ENCODE peak calls at places on chromosomes 2 and 18, in four cellular contexts. M is brain microvascular endothelial cell, W is left ventricle myocardium inferior, D is lower lobe of right lung. Y is an unnamed sample.

GRCh38 chr2:11160256-11160655 is 5.0 kb downstream of the SLC66A3 start:
- DNase-seq in D (no peak), M (no peak), W (no peak), Y (no peak)

GRCh38 chr2:32427672-32428622 is 71.1 kb downstream of the BIRC6 start:
- DNase-seq in W (no peak), D (no peak), M (no peak), Y (no peak)

GRCh38 chr2:235957231-235957630 is 211.0 kb downstream of the GBX2 start:
- DNase-seq in D (no peak), M (no peak), W (no peak), Y (no peak)

GRCh38 chr2:168323456-168324058 is 76.2 kb upstream of the STK39 start:
- DNase-seq in M (peak), W (no peak), D (no peak), Y (no peak)

GRCh38 chr2:228876296-228876695 is 394.8 kb downstream of the PID1 start:
- DNase-seq in M (no peak), W (no peak), D (no peak), Y (no peak)

GRCh38 chr2:206083602-206084467 is 2.1 kb downstream of the INO80D start:
- DNase-seq in D (no peak), M (no peak), W (no peak), Y (peak)

GRCh38 chr2:38552259-38552658 is 50.5 kb downstream of the HNRNPLL start:
- DNase-seq in D (no peak), W (no peak), M (no peak), Y (no peak)

GRCh38 chr2:20213651-20214565 is 11.0 kb downstream of the SDC1 start:
- DNase-seq in W (no peak), D (peak), M (no peak), Y (no peak)

GRCh38 chr2:67516899-67517530 is 119.9 kb downstream of the ETAA1 start:
- DNase-seq in D (no peak), W (no peak), M (peak), Y (peak)

GRCh38 chr18:8797206-8797605 is 91.8 kb downstream of the MTCL1 start:
- DNase-seq in D (no peak), W (no peak), M (no peak), Y (no peak)

GRCh38 chr2:33208400-33208799 is 261.6 kb downstream of the LTBP1 start:
- DNase-seq in M (no peak), D (no peak), W (no peak), Y (no peak)

GRCh38 chr2:172109256-172109655 is 6.6 kb upstream of the DLX2 start:
- DNase-seq in W (no peak), M (no peak), D (no peak), Y (no peak)

GRCh38 chr2:119247844-119248271 is 24.2 kb downstream of the STEAP3 start:
- DNase-seq in W (no peak), M (no peak), D (peak), Y (no peak)

GRCh38 chr2:239369631-239370161 is 31.1 kb downstream of the HDAC4 start:
- DNase-seq in D (peak), M (peak), W (no peak), Y (no peak)

GRCh38 chr2:113268621-113269360 is 9.9 kb downstream of the PAX8 start:
- DNase-seq in D (no peak), M (no peak), W (no peak), Y (no peak)

GRCh38 chr2:219037783-219038549 is 3.4 kb downstream of the CFAP65 start:
- DNase-seq in M (no peak), W (no peak), D (no peak), Y (no peak)

GRCh38 chr2:84938194-84938879 is 32.6 kb upstream of the KCMF1 start:
- DNase-seq in D (no peak), W (no peak), M (no peak), Y (no peak)

GRCh38 chr2:43438858-43439655 is 156.8 kb downstream of the THADA start:
- DNase-seq in M (peak), D (no peak), W (no peak), Y (no peak)

GRCh38 chr2:20065885-20066602 is 14.6 kb upstream of the LAPTM4A start:
- DNase-seq in M (peak), W (peak), D (no peak), Y (peak)

GRCh38 chr2:98489971-98490962 is 45.6 kb downstream of the INPP4A start:
- DNase-seq in W (no peak), D (no peak), M (no peak), Y (no peak)

GRCh38 chr2:190528521-190529001 is 6.0 kb downstream of the NEMP2 start:
- DNase-seq in M (no peak), W (no peak), D (no peak), Y (peak)

GRCh38 chr2:80311304-80311703 is 6.8 kb upstream of the LRRTM1 start:
- DNase-seq in D (no peak), M (no peak), W (no peak), Y (no peak)

GRCh38 chr2:204468689-204469429 is 76.4 kb upstream of the PARD3B start:
- DNase-seq in W (no peak), M (peak), D (no peak), Y (peak)

GRCh38 chr2:137187258-137187657 is 421.9 kb downstream of the THSD7B start:
- DNase-seq in D (no peak), W (no peak), M (no peak), Y (no peak)

GRCh38 chr2:241797441-241798080 is 11.4 kb upstream of the NEU4 start:
- DNase-seq in W (peak), D (peak), M (no peak), Y (no peak)

GRCh38 chr2:30361751-30362394 is 85.2 kb upstream of the LCLAT1 start:
- DNase-seq in D (no peak), W (no peak), M (no peak), Y (no peak)

GRCh38 chr2:215531284-215531683 is 95.4 kb upstream of the FN1 start:
- DNase-seq in M (peak), W (no peak), D (no peak), Y (peak)

GRCh38 chr2:217859926-217860325 is 142.9 kb downstream of the TNS1 start:
- DNase-seq in M (no peak), W (no peak), D (no peak), Y (no peak)

GRCh38 chr18:24629926-24630325 is 169.5 kb downstream of the HRH4 start:
- DNase-seq in D (no peak), M (no peak), W (no peak), Y (no peak)

GRCh38 chr2:43616967-43617366 is 20.1 kb upstream of the PLEKHH2 start:
- DNase-seq in W (no peak), M (no peak), D (no peak), Y (no peak)

GRCh38 chr18:34339155-34339554 is 114.4 kb upstream of the NOL4 start:
- DNase-seq in W (no peak), D (no peak), M (no peak), Y (no peak)

GRCh38 chr2:143205106-143205764 is 76.0 kb downstream of the ARHGAP15 start:
- DNase-seq in D (no peak), W (no peak), M (no peak), Y (peak)
- TF ChIP-seq CTCF in D (peak), W (peak), M (peak), Y (peak)

GRCh38 chr2:232543928-232544631 is 4.6 kb downstream of the CHRNG start:
- DNase-seq in M (no peak), D (peak), W (no peak), Y (no peak)
- H3K4me3 ChIP-seq in M (no peak), D (no peak), W (no peak), Y (no peak)

GRCh38 chr18:644395-645004 is 13.0 kb upstream of the TYMS start:
- DNase-seq in D (no peak), W (no peak), M (no peak), Y (no peak)

DNA sequence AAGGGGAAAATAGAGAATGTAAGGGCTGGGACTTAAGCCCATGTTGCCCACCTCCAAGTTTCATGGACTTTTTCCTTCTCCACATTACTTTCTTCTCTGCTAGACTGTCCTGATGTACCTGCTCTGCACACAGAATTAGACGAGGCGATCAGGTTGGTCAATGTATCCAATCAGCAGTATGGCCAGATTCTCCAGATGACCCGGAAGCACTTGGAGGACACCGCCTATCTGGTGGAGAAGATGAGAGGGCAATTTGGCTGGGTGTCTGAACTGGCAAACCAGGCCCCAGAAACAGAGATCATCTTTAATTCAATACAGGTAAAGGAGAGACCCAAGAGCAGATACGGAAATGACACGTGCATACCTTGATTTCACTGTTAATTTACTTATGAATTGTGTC is 16.2 kb upstream of the TYMS start:
- DNase-seq in D (no peak), W (no peak), M (no peak), Y (no peak)
- TF ChIP-seq CTCF in D (no peak), W (no peak), M (no peak), Y (no peak)

GRCh38 chr18:79394438-79395307 is 1.1 kb upstream of the NFATC1 start:
- DNase-seq in D (no peak), W (no peak), M (peak), Y (peak)
- H3K4me3 ChIP-seq in D (peak), W (peak), M (peak), Y (peak)

DNA sequence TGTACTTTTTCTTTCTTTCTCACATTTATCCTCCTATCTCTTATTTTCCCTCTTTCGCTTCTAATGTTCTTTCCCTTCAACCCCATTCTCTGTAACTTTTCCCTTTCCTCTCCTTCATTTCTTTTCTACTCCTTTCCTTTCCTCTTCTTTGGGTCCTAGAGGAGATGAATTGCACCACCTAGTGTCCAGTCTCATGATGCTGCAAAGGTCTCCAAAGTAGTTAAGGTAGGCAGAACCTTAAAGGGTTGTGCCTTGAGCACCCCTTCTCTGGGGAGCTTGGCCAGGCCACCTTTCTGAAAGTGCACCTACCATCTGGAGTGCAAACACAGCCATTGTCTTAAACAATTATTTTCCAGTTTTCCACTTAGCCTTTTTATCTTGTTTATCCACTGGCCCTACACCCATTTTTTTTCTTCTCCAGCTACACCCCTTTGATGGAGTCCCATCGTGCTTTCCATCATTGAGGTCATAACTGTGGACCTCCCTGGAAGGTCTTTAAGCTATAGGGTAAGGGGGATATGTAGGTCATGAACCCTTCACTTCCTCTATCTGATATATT is 156.0 kb downstream of the ESCO1 start:
- DNase-seq in M (peak), W (no peak), D (no peak), Y (peak)
- TF ChIP-seq CTCF in M (peak), W (peak), D (peak), Y (peak)

DNA sequence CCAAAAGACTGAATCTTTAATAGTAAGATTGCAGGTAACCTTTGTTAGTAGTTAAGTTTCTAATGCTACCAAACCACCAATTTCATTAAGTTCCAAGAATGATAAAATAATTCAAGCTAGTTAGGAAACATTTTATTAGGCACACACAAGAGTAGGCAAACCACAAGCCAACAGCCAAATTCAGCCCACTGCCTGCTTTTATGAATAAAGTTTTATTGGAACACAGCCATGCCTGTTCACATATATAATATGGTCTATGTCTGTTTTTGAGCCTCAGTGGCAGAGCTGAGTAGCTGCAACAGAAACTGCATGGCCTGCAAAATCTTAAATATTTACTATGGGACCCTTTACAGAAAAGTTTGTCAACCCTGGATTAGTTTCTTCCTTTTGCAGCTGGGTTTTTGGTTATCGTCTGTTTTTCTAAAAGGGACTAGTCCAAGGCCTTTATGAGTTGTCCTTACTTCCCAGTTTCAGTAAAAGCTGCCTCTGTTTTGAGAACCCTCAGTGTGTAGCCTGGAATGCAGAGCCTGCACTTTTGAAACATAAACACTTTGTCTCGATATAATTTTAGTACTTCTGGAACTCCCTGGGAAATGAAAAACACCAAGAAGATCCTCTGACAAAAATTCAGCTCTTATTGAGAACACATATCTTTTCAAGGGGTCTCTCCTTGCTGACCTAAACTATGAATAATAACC is 39.1 kb downstream of the FRZB start:
- DNase-seq in D (no peak), M (no peak), W (no peak), Y (no peak)
- H3K4me3 ChIP-seq in D (no peak), M (no peak), W (no peak), Y (no peak)

GRCh38 chr2:161161074-161161577 is 898 bp downstream of the TANK start:
- DNase-seq in W (no peak), D (no peak), M (no peak), Y (peak)

GRCh38 chr2:161158882-161159281 is 1.3 kb upstream of the TANK start:
- DNase-seq in M (no peak), D (no peak), W (no peak), Y (no peak)

GRCh38 chr2:161163438-161163837 is 3.2 kb downstream of the TANK start:
- DNase-seq in M (no peak), W (no peak), D (no peak), Y (no peak)

GRCh38 chr2:161159829-161160225 is 401 bp upstream of the TANK start:
- DNase-seq in W (no peak), M (no peak), D (no peak), Y (no peak)

GRCh38 chr2:161160226-161161073 is at the start of gene TANK:
- DNase-seq in D (peak), W (peak), M (peak), Y (peak)
- TF ChIP-seq CTCF in D (no peak), W (no peak), M (peak), Y (peak)

DNA sequence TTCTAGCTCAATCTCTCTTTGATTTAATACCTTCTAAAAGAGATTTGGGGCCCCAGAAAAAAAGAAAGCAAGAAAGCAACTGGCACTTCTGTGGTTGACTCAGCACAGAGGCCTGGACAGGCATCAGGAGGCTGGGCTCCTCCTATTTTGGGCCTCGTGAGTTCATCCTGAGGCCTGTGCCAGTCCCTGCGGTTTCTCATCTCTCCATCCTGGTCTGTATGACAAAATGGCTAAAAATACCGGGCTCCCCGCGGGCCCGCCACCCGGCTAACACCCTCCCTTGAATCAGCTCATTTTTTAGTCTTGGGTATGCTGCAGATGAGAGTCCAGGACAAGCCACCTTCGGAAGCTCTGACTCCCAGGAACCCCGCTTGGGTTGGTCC is 62.3 kb upstream of the YWHAQ start:
- DNase-seq in M (peak), W (peak), D (no peak), Y (peak)
- H3K4me3 ChIP-seq in M (no peak), W (peak), D (no peak), Y (peak)

GRCh38 chr2:159921752-159922404 is 123.9 kb upstream of the CD302 start:
- DNase-seq in W (peak), D (peak), M (peak), Y (peak)
- TF ChIP-seq CTCF in W (peak), D (peak), M (peak), Y (peak)

GRCh38 chr18:21163647-21164625 is 52.3 kb upstream of the ROCK1 start:
- DNase-seq in M (peak), W (no peak), D (no peak), Y (peak)
- H3K4me3 ChIP-seq in M (no peak), W (no peak), D (no peak), Y (no peak)

Y was measured in fibroblast of the aortic adventitia.